ENCODE peak calls at places on chromosomes 2 and 18, in seven cellular contexts. C is GM12892, P is HepG2, G is SK-N-SH, H is K562, V is H1, I is GM12878. X is an unnamed sample.

GRCh38 chr2:144660518-144661316 is 140.8 kb upstream of the ZEB2 start:
- DNase-seq in C (no peak), P (no peak), G (no peak), H (no peak), V (no peak), I (no peak), X (no peak)

GRCh38 chr2:161312996-161313395 is 4.8 kb downstream of the PSMD14 start:
- DNase-seq in C (no peak), P (no peak), G (no peak), H (no peak), V (no peak), I (no peak), X (no peak)

GRCh38 chr2:75375646-75376582 is 176.6 kb upstream of the TACR1 start:
- DNase-seq in C (no peak), P (no peak), G (no peak), H (no peak), V (no peak), I (no peak), X (no peak)

GRCh38 chr2:24926220-24926601 is 6.2 kb upstream of the ADCY3 start:
- DNase-seq in C (no peak), P (no peak), G (no peak), H (no peak), V (no peak), I (no peak), X (no peak)

GRCh38 chr2:79935771-79936657 is 368.5 kb downstream of the LRRTM1 start:
- DNase-seq in C (no peak), P (peak), G (peak), H (peak), V (peak), I (no peak), X (no peak)

GRCh38 chr18:5601188-5601624 is 57.4 kb upstream of the EPB41L3 start:
- DNase-seq in C (no peak), P (peak), G (no peak), H (no peak), V (no peak), I (no peak), X (no peak)

GRCh38 chr2:134718095-134718955 is 475 bp downstream of the TMEM163 start:
- DNase-seq in C (peak), P (no peak), G (peak), H (no peak), V (no peak), I (no peak), X (peak)

GRCh38 chr2:159661286-159661685 is 44.9 kb upstream of the BAZ2B start:
- DNase-seq in C (no peak), P (no peak), G (no peak), H (no peak), V (no peak), I (no peak), X (no peak)

GRCh38 chr18:21996261-21996892 is 173.0 kb upstream of the GATA6 start:
- DNase-seq in C (no peak), P (peak), G (no peak), H (no peak), V (no peak), I (no peak), X (no peak)

GRCh38 chr18:51479736-51480135 is 282.3 kb upstream of the MEX3C start:
- DNase-seq in C (no peak), P (no peak), G (no peak), H (no peak), V (no peak), I (no peak), X (no peak)

GRCh38 chr2:178072383-178073301 is at the start of gene PDE11A:
- DNase-seq in C (peak), P (peak), G (peak), H (peak), V (peak), I (no peak), X (no peak)

GRCh38 chr2:205931388-205931787 is 154.6 kb downstream of the INO80D start:
- DNase-seq in C (no peak), P (no peak), G (no peak), H (peak), V (no peak), I (no peak), X (no peak)

GRCh38 chr2:54671010-54671409 is 52.5 kb upstream of the EML6 start:
- DNase-seq in C (no peak), P (no peak), G (no peak), H (no peak), V (no peak), I (no peak), X (no peak)

GRCh38 chr2:160044728-160045127 is 17.7 kb downstream of the PLA2R1 start:
- DNase-seq in C (no peak), P (no peak), G (no peak), H (peak), V (no peak), I (no peak), X (no peak)

GRCh38 chr2:34316788-34317187 is 717.7 kb upstream of the FAM98A start:
- DNase-seq in C (no peak), P (no peak), G (no peak), H (no peak), V (no peak), I (no peak), X (no peak)

GRCh38 chr2:56444339-56444738 is 260.5 kb downstream of the CCDC85A start:
- DNase-seq in C (no peak), P (no peak), G (no peak), H (no peak), V (no peak), I (no peak), X (no peak)

GRCh38 chr2:234884591-234884990 is 67.2 kb upstream of the SH3BP4 start:
- DNase-seq in C (no peak), P (no peak), G (no peak), H (no peak), V (no peak), I (no peak), X (no peak)

GRCh38 chr2:234885113-234885512 is 66.7 kb upstream of the SH3BP4 start:
- DNase-seq in C (no peak), P (no peak), G (no peak), H (no peak), V (no peak), I (no peak), X (no peak)

GRCh38 chr2:234879671-234880455 is 72.0 kb upstream of the SH3BP4 start:
- DNase-seq in C (no peak), P (peak), G (no peak), H (no peak), V (no peak), I (no peak), X (no peak)

GRCh38 chr2:234881413-234882241 is 70.2 kb upstream of the SH3BP4 start:
- DNase-seq in C (peak), P (peak), G (peak), H (peak), V (peak), I (no peak), X (peak)

DNA sequence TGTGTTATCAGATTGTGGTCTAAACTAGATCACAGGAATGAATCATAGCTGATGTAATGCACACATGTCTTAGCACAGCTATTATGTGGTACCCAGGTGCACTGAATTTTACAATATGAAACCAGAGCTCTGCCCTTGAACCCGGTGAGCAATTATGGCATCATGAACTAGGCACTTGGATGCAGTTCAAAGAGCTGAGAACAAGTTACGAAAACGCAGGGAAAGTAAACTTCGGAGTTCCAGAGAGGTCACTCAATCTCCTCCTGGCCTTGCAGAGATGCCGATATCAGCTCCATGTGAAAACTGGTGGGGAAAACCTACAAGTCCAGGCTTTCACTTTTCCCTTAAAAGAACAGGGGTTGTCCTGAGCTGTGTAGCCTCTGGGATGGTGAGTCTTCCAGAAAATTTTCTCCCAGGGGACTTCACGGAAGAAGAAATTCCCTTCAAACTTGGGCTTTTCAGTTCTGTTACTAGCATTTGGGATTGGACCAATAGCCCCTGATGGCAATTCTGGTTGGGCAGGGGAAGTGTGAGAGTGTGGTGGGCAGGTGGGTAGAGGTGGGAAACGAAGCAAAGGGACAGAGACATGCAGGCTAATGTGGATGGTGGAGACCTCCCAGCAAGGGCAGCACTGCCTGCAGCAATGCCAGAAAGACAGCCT is 71.1 kb upstream of the SH3BP4 start:
- DNase-seq in C (no peak), P (peak), G (no peak), H (no peak), V (no peak), I (no peak), X (no peak)
- TF ChIP-seq TAF1 in C (no peak), P (no peak), G (no peak), H (no peak), V (no peak), I (no peak), X (no peak)

DNA sequence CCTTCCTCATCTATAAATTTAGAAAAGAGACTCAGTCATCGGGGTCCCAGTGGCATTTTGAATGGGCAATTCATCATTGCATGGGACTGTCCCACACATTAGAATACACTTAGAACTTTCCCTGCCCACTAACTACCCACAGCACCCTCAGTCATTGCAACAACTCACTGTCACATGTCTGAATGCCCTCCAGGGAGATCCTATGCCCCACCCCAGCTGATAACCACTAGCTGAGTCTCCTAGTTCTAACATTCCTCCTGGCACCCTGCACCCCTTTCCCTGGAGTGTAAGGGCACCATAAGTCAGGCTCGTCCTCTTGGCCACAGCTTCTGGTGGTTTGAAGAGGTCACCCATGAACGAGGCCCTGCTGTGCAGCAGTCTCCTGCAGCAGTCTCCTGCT is 89.7 kb downstream of the INSIG2 start:
- DNase-seq in C (no peak), P (no peak), G (no peak), H (no peak), V (no peak), I (no peak), X (no peak)
- TF ChIP-seq TAF1 in C (no peak), P (no peak), G (no peak), H (no peak), V (no peak), I (no peak), X (no peak)

GRCh38 chr2:70094171-70094977 is 7.1 kb downstream of the PCBP1 start:
- DNase-seq in C (no peak), P (peak), G (no peak), H (no peak), V (no peak), I (no peak), X (no peak)
- TF ChIP-seq TAF1 in C (no peak), P (no peak), G (no peak), H (no peak), V (no peak), I (no peak), X (no peak)

DNA sequence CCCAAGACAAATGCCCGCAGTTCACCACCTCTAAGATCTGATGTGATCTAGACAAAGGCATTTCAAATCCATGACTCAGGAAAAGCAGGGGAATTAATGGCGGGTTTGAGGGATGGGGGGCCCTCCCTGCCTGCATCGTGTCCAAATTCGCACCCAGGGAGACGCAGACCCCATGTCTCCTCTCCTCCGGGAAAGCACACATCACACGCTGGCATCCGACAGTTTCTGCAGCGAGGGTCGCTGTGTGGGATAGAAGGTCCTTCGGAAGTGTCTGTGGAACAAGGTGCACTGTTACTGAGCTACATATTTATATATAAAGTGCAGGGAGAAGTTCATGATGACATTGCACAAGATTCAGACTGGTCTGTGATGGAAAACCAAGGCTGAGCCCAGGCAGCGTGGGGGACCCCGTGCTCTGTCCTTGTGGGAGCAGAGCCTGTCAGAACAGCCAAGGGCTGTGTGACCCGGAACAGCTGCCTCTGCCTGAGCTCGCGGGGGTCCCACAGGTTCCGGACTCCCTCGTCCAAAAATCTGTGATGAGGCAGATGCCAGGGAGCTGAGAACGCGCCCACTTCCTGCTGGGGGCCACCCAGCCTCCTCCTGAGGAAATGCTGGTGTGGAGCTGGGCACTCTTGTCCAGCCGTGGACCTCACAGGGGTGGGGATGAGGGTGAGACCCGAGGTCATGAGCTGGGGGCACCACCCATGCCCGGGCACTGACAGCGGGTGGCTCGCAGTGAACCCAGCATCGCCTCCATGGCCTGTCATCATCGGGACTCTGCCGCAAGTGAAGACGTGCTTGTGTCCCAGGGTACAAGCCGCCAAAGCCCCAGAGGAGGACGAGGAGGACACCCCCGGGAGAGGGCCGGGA is 82.2 kb upstream of the CTDP1 start:
- DNase-seq in C (no peak), P (no peak), G (no peak), H (no peak), V (no peak), I (no peak), X (no peak)
- TF ChIP-seq TAF1 in C (no peak), P (no peak), G (no peak), H (no peak), V (no peak), I (no peak), X (no peak)

DNA sequence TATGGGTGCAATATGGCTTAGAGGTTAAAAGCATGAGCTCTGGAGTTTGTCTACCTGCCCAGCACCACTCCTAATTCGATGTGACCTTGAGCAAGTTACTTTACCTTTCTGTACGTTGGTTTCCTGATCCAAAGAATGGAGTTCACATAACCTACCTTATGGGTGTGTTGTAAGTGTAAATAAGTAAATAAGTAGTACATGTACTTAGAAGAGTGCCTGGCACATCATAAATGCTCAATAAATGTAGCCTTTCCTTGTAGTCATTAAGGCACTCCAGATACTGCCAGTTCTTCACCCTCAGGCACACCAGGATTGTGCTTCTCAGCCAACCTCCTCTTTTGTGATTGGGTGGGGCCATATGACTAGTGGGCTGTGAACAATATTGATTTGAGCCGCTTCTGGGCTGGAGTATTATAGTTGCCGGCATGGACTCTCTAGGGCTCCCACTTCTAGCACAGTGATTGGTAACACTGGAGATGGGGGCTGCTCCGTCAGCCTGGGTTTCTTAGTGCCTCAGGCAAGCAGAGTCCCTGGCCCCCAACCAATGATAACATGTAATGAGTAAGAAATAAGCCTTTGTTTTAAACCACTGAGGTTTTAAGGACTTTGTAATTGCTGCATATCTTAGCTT is 101.7 kb upstream of the NOSTRIN start:
- DNase-seq in C (no peak), P (no peak), G (peak), H (no peak), V (no peak), I (no peak), X (no peak)
- TF ChIP-seq TAF1 in C (no peak), P (no peak), G (no peak), H (no peak), V (no peak), I (no peak), X (no peak)

DNA sequence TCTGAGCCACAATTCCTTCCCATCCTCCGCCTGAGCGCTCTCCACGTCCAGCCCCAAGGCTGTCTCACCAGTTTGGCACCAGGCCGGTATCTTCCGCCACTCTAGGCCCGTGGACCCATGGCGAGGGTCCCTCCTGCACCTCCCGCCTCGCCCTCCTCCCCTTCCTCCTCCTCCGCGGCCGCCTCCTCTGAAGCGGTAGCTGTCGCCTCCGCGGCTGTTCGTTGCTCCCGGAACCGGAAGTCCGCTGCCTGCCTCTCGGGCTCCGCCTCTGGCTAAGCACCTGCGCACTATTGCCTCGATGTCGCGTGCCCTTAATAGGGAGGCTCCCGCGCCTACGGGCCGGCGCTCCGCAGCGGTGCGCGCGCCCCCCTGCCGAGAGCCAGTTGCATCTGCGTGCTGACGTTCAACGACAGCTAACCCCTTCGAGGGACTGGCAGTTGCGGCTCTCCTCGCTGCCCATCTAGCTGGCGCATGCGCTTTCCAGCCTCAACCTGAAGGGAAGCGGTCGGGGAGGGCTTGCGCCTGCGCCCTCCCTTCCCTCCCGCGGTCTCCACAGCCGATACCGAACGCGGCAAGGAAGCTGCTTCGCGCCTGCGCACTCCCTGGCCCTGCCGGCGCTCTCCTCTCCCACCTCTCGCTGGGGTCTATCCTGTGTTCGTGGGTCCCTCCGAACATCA is at the start of gene MBD1:
- DNase-seq in C (peak), P (peak), G (peak), H (peak), V (peak), I (peak), X (peak)
- TF ChIP-seq TAF1 in C (peak), P (peak), G (peak), H (peak), V (peak), I (peak), X (peak)

DNA sequence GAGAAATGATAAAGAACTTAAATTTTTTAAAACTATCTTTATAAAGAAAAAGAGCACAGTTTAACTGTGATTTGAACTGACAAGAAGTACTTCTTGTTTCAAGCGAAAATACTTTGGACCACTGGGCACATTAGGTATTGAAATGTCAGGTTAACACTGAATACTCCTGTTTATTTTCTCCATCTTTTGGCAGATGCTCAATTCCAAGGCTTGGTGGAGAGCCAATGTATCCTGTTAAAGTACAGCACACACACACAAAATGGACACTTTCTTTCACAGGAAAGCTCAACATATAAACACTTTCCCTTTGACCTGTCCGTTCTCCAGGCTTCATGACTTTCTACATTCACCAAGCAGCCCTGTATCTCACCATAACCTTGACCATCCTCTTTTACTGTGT is 32.6 kb upstream of the SP3 start:
- DNase-seq in C (no peak), P (no peak), G (no peak), H (no peak), V (no peak), I (no peak), X (no peak)
- TF ChIP-seq TAF1 in C (no peak), P (no peak), G (no peak), H (no peak), V (no peak), I (no peak), X (no peak)

GRCh38 chr2:183014005-183014404 is 24.3 kb downstream of the NCKAP1 start:
- DNase-seq in C (no peak), P (no peak), G (no peak), H (no peak), V (no peak), I (no peak), X (no peak)

GRCh38 chr2:183009249-183009899 is 28.9 kb downstream of the NCKAP1 start:
- DNase-seq in C (no peak), P (no peak), G (peak), H (no peak), V (no peak), I (no peak), X (no peak)

GRCh38 chr2:183011741-183012140 is 26.5 kb downstream of the NCKAP1 start:
- DNase-seq in C (no peak), P (no peak), G (no peak), H (no peak), V (no peak), I (no peak), X (no peak)

GRCh38 chr2:183010112-183010511 is 28.1 kb downstream of the NCKAP1 start:
- DNase-seq in C (no peak), P (no peak), G (no peak), H (peak), V (peak), I (no peak), X (no peak)
- TF ChIP-seq TAF1 in C (no peak), P (no peak), G (no peak), H (no peak), V (no peak), I (no peak), X (no peak)